ENCODE peak calls at places on chromosomes 11 and 22, in eight cellular contexts. W is stimulated activated CD8-positive, alpha-beta memory T cell treated with anti-CD3 and anti-CD28 coated beads, Interleukin-2, amount 100 ng/mL, for 48 hours; Y is GM04503; Q is D341Med; H is tibial artery; F is activated T-cell treated with anti-CD3 and anti-CD28 coated beads for 4 hours; J is IMR-90; L is activated CD4-positive, alpha-beta T cell treated with anti-CD3 and anti-CD28 coated beads, Interleukin-2, amount 50 U/mL, for 24 hours. Z is an unnamed sample.
A peak's percentile ranks its signal among the peaks of the same experiment; 100 is the strongest.

GRCh38 chr22:19921544-19922081 is 20.0 kb upstream of the COMT start:
- DNase-seq in W (no peak), Y (no peak), Q (no peak), H (no peak), F (no peak), J (no peak), L (no peak), Z (no peak)

GRCh38 chr11:120566176-120566575 is 54.6 kb downstream of the GRIK4 start:
- DNase-seq in W (no peak), Y (no peak), Q (no peak), H (no peak), F (no peak), J (peak; percentile 54), L (no peak), Z (no peak)

GRCh38 chr11:11510939-11511338 is 110.9 kb downstream of the GALNT18 start:
- DNase-seq in W (no peak), Y (no peak), Q (no peak), H (no peak), F (no peak), J (peak; percentile 17), L (no peak), Z (no peak)

GRCh38 chr22:44225812-44226211 is 45.1 kb downstream of the PARVG start:
- DNase-seq in W (no peak), Y (no peak), Q (no peak), H (no peak), F (no peak), J (no peak), L (no peak), Z (no peak)

GRCh38 chr22:25051073-25051472 is 98.6 kb downstream of the KIAA1671 start:
- DNase-seq in W (no peak), Y (no peak), Q (peak; percentile 59), H (no peak), F (no peak), J (no peak), L (no peak), Z (no peak)

GRCh38 chr11:79461144-79461543 is 20.3 kb upstream of the TENM4 start:
- DNase-seq in W (no peak), Y (no peak), Q (no peak), H (no peak), F (no peak), J (peak; percentile 51), L (no peak), Z (peak; percentile 11)

GRCh38 chr11:68314203-68314885 is 2.0 kb downstream of the LRP5 start:
- DNase-seq in W (no peak), Y (no peak), Q (peak; percentile 41), H (no peak), F (no peak), J (no peak), L (no peak), Z (no peak)

GRCh38 chr22:27122561-27122960 is 465.2 kb downstream of the MIAT start:
- DNase-seq in W (no peak), Y (no peak), Q (no peak), H (no peak), F (no peak), J (no peak), L (no peak), Z (no peak)

GRCh38 chr11:57667065-57667714 is 724 bp upstream of the ZDHHC5 start:
- DNase-seq in W (peak; percentile 79), Y (peak; percentile 91), Q (peak; percentile 90), H (peak; percentile 99), F (peak; percentile 82), J (peak; percentile 99), L (peak; percentile 92), Z (peak; percentile 97)

GRCh38 chr11:27084407-27084985 is 43.9 kb downstream of the BBOX1 start:
- DNase-seq in W (no peak), Y (no peak), Q (no peak), H (no peak), F (no peak), J (peak; percentile 30), L (no peak), Z (no peak)

GRCh38 chr11:78510025-78510596 is 64.6 kb downstream of the NARS2 start:
- DNase-seq in W (no peak), Y (no peak), Q (no peak), H (no peak), F (no peak), J (no peak), L (no peak), Z (no peak)

GRCh38 chr11:86151188-86152005 is 82.5 kb upstream of the PICALM start:
- DNase-seq in W (no peak), Y (no peak), Q (no peak), H (peak; percentile 38), F (no peak), J (peak; percentile 23), L (no peak), Z (peak; percentile 88)

GRCh38 chr11:11047851-11048610 is 190.2 kb upstream of the ZBED5 start:
- DNase-seq in W (no peak), Y (no peak), Q (no peak), H (no peak), F (no peak), J (no peak), L (no peak), Z (no peak)

GRCh38 chr22:32535531-32536190 is 61.0 kb downstream of the FBXO7 start:
- DNase-seq in W (no peak), Y (no peak), Q (no peak), H (no peak), F (no peak), J (no peak), L (no peak), Z (no peak)

GRCh38 chr11:44629732-44630345 is 64.4 kb downstream of the CD82 start:
- DNase-seq in W (no peak), Y (no peak), Q (peak; percentile 1), H (no peak), F (no peak), J (no peak), L (no peak), Z (no peak)

GRCh38 chr11:4441500-4441899 is 7.6 kb upstream of the OR52K2 start:
- DNase-seq in W (no peak), Y (no peak), Q (no peak), H (no peak), F (no peak), J (no peak), L (no peak), Z (no peak)

GRCh38 chr11:126857860-126858808 is 142.4 kb downstream of the KIRREL3 start:
- DNase-seq in W (no peak), Y (peak; percentile 37), Q (no peak), H (no peak), F (no peak), J (peak; percentile 74), L (no peak), Z (no peak)

GRCh38 chr11:113705871-113706654 is at the start of gene TMPRSS5:
- DNase-seq in W (no peak), Y (no peak), Q (no peak), H (no peak), F (no peak), J (no peak), L (no peak), Z (no peak)

GRCh38 chr11:33869511-33870422 is 22.1 kb downstream of the LMO2 start:
- DNase-seq in W (no peak), Y (no peak), Q (peak; percentile 72), H (peak; percentile 43), F (no peak), J (peak; percentile 2), L (no peak), Z (no peak)

GRCh38 chr22:44245867-44246266 is 65.1 kb downstream of the PARVG start:
- DNase-seq in W (no peak), Y (no peak), Q (no peak), H (no peak), F (no peak), J (no peak), L (no peak), Z (no peak)

GRCh38 chr22:19619144-19620009 is 94.9 kb upstream of the SEPTIN5 start:
- DNase-seq in W (no peak), Y (no peak), Q (peak; percentile 13), H (no peak), F (no peak), J (no peak), L (no peak), Z (no peak)

GRCh38 chr11:69292221-69292648 is 1.7 kb upstream of the MYEOV start:
- DNase-seq in W (no peak), Y (no peak), Q (no peak), H (no peak), F (peak; percentile 47), J (no peak), L (peak; percentile 36), Z (no peak)

GRCh38 chr22:46738961-46739870 is 1.2 kb upstream of the CERK start:
- DNase-seq in W (peak; percentile 45), Y (no peak), Q (peak; percentile 70), H (peak; percentile 44), F (no peak), J (peak; percentile 72), L (no peak), Z (peak; percentile 87)